ENCODE peak calls at places on chromosomes 13 and 19, in four cellular contexts. R, P, H and S are unnamed samples.

GRCh38 chr13:42064259-42064658 is 15.8 kb downstream of the DGKH start:
- DNase-seq in R (no peak), P (no peak), H (no peak), S (no peak)

GRCh38 chr13:43767351-43767901 is 19.3 kb downstream of the ENOX1 start:
- DNase-seq in R (no peak), P (no peak), H (no peak), S (no peak)

GRCh38 chr19:46634045-46634655 is 1.9 kb downstream of the GNG8 start:
- DNase-seq in R (no peak), P (peak), H (no peak), S (peak)

GRCh38 chr19:53034948-53035675 is 9.4 kb upstream of the ERVV-2 start:
- DNase-seq in R (no peak), P (no peak), H (no peak), S (no peak)

GRCh38 chr13:45356966-45357689 is 16.1 kb upstream of the TPT1 start:
- DNase-seq in R (no peak), P (no peak), H (no peak), S (no peak)

GRCh38 chr19:42634409-42635232 is 39.9 kb upstream of the CEACAM8 start:
- DNase-seq in R (no peak), P (peak), H (peak), S (peak)

GRCh38 chr19:43625918-43626579 is 6.6 kb upstream of the ZNF428 start:
- DNase-seq in R (no peak), P (peak), H (no peak), S (peak)

GRCh38 chr13:51221674-51222509 is at the start of gene FAM124A:
- DNase-seq in R (no peak), P (peak), H (no peak), S (peak)

GRCh38 chr19:50823389-50824042 is at the start of gene KLK1:
- DNase-seq in R (no peak), P (peak), H (no peak), S (no peak)

GRCh38 chr13:83414393-83414792 is 467.9 kb downstream of the SLITRK1 start:
- DNase-seq in R (no peak), P (no peak), H (no peak), S (no peak)

GRCh38 chr13:25292301-25292700 is 5.0 kb upstream of the MTMR6 start:
- DNase-seq in R (no peak), P (peak), H (no peak), S (no peak)

GRCh38 chr13:111245781-111246384 is 74.6 kb upstream of the TEX29 start:
- DNase-seq in R (no peak), P (no peak), H (no peak), S (no peak)

GRCh38 chr19:3159565-3159964 is 19.0 kb upstream of the S1PR4 start:
- DNase-seq in R (no peak), P (no peak), H (no peak), S (no peak)

DNA sequence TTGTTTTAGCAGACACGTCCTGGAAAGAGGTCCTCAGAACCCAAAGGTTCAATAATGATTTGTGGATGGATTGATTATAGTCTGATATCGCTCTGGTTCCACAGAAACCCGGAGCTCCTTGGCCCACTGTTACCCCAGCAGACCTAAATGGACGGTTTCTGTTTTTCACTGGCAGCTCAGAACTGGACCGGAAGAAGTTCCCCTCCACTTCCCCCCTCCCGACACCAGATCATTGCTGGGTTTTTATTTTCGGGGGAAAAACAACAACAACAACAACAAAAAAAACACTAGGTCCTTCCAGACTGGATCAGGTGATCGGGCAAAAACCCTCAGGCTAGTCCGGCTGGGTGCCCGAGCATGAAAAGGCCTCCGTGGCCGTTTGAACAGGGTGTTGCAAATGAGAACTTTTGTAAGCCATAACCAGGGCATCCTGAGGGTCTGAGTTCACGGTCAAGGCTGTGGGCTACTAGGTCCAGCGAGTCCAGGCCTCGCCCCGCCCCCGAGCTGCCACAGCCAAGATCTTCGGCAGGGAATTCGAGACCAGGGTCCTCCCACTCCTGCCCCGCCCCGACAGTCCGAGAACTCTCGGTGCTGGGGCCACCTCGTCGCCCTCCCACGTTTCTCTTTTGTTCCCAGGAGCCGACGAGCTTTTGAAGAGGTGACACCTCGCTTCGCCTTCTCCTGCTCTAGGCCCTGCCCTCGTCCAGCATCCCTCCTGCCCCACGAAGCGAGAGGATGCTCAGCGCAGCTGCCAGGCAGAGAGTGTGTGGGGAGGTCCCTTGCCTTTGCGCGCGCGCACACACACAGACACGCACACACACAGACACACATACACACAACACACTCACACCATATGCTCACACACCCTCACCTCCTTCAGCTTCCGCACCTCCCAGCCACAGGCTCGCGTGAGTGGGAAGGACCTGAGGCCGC is 8.7 kb downstream of the ZIC2 start:
- DNase-seq in R (no peak), P (no peak), H (no peak), S (no peak)
- TF ChIP-seq SMC3 in R (no peak), P (no peak), H (no peak), S (no peak)

GRCh38 chr13:47628666-47629065 is 372.4 kb downstream of the SUCLA2 start:
- DNase-seq in R (no peak), P (no peak), H (no peak), S (no peak)
- TF ChIP-seq KDM1A in R (no peak), P (no peak), H (no peak), S (no peak)

GRCh38 chr19:16403151-16403977 is 68.4 kb downstream of the EPS15L1 start:
- DNase-seq in R (no peak), P (no peak), H (no peak), S (no peak)

GRCh38 chr19:16402076-16402475 is 69.7 kb downstream of the EPS15L1 start:
- DNase-seq in R (no peak), P (no peak), H (no peak), S (no peak)

GRCh38 chr19:16398530-16399241 is 73.1 kb downstream of the EPS15L1 start:
- DNase-seq in R (no peak), P (no peak), H (no peak), S (no peak)

GRCh38 chr19:16397791-16398529 is 73.3 kb downstream of the KLF2 start:
- DNase-seq in R (no peak), P (no peak), H (no peak), S (no peak)

DNA sequence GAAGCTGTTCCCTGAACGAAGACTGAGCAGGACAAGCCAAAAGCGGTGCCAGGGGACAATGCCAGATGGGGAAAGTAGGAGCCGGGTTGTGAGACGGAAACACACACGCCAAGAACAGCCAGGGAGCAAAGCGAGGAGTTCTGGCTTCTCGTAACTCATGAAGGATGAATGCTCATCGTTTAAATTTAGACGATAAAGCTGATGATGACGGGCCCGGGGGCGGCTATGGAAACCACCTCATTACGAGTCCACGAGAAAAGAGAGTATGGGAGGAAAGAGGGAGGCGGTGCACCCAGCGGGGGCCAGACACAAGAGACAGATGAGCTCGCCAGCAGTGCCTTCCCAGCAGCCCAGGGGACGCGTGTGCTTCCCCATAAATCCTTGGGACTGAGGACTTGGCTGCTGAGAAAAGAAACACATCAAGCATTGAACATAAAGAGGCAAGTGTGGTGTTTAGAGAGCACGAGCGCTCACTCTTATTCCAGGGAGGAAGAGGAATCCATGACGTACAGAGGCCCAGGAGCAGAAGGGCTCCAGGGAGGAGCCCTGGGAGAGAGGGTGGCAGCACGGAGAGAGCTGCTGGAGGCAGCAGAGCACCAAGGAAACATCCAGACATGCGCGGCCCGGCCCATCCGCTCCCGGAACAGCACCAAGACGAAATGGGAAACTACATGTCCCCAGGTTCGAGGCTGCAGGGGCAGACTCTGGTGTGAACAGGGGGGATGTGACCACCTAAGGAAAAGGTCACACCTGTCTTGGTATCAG is 70.7 kb downstream of the EPS15L1 start:
- DNase-seq in R (no peak), P (no peak), H (no peak), S (no peak)
- TF ChIP-seq SMC3 in R (no peak), P (no peak), H (no peak), S (no peak)

GRCh38 chr19:28943651-28944050 is 269.3 kb downstream of the UQCRFS1 start:
- DNase-seq in R (no peak), P (peak), H (no peak), S (no peak)

GRCh38 chr19:28941833-28942232 is 271.1 kb downstream of the UQCRFS1 start:
- DNase-seq in R (no peak), P (no peak), H (no peak), S (no peak)

GRCh38 chr19:28940751-28941500 is 272.0 kb downstream of the UQCRFS1 start:
- DNase-seq in R (no peak), P (no peak), H (no peak), S (no peak)
- TF ChIP-seq KDM1A in R (no peak), P (no peak), H (no peak), S (no peak)

GRCh38 chr19:13154911-13155471 is 4.8 kb downstream of the IER2 start:
- DNase-seq in R (no peak), P (peak), H (peak), S (no peak)

GRCh38 chr19:13156968-13157882 is 7.0 kb downstream of the IER2 start:
- DNase-seq in R (no peak), P (no peak), H (no peak), S (no peak)

GRCh38 chr19:13153627-13154240 is 3.5 kb downstream of the IER2 start:
- DNase-seq in R (no peak), P (peak), H (no peak), S (no peak)

GRCh38 chr19:13154241-13154778 is 4.1 kb downstream of the IER2 start:
- DNase-seq in R (no peak), P (peak), H (peak), S (peak)

GRCh38 chr19:13155472-13156284 is 5.5 kb downstream of the IER2 start:
- DNase-seq in R (no peak), P (peak), H (peak), S (no peak)
- TF ChIP-seq SMC3 in R (peak), P (no peak), H (no peak), S (no peak)

DNA sequence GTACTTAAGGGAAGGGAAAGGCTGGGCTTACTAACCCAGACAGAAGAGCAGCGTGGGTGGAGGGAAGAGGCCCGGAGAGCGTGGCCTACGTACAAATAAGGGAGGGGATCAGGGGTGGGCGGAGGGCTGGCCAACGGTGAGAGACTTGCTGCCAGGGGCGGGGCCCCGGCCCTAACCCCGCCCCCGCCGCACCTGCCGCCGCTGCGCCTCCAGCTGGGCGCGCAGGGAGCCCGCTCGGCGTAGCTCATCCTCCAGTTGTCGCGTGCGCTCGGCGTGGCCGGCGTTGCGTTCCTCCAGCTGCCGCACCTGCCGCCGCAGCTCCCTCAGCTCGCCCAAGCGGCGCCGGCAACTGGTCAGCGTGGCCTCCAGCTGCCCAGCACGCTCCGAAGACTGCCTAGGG is 5.7 kb downstream of the HOOK2 start:
- DNase-seq in R (no peak), P (no peak), H (no peak), S (no peak)
- TF ChIP-seq KDM1A in R (no peak), P (no peak), H (no peak), S (no peak)

GRCh38 chr19:19860756-19861390 is 4.8 kb upstream of the ZNF253 start:
- DNase-seq in R (no peak), P (peak), H (no peak), S (no peak)

GRCh38 chr19:19865750-19866598 is at the start of gene ZNF253:
- DNase-seq in R (peak), P (peak), H (peak), S (peak)

GRCh38 chr19:19871932-19872331 is 6.2 kb downstream of the ZNF253 start:
- DNase-seq in R (no peak), P (no peak), H (no peak), S (no peak)

GRCh38 chr19:19866599-19867248 is 1.0 kb downstream of the ZNF253 start:
- DNase-seq in R (peak), P (peak), H (peak), S (no peak)
- TF ChIP-seq SMC3 in R (no peak), P (no peak), H (no peak), S (no peak)

DNA sequence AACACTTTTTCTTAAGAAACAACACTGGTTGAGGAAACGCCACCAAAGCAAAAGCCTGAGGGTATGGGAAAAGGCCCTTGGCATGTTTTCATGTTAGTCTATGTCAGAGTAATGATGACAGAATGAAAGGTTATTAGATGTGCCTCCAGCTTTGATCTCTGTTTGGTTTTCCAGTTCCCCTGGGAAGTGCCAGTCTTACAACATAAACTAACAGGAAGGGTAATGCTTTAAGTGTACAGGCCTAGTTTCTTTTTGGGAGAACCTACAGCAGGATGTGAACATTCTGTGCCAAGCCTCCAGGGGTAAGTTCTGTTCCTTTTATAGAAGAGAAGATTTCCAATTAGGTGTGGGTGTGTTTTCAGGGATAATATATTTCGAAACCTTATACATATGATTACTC is 121.7 kb downstream of the FNDC3A start:
- DNase-seq in R (no peak), P (no peak), H (peak), S (no peak)
- TF ChIP-seq KDM1A in R (no peak), P (no peak), H (no peak), S (no peak)